ENCODE peak calls at places on chromosome 9, in four cellular contexts. One of them, this sample, is unnamed.
A peak's percentile ranks its signal among the peaks of the same experiment; 100 is the strongest.

GRCh38 chr9:95762322-95762721 is 113.2 kb upstream of the ERCC6L2 start:
- DNase-seq in cardiac fibroblast: no peak
- DNase-seq in A549: no peak
- DNase-seq in neural crest cell: no peak
- DNase-seq in this sample: no peak

GRCh38 chr9:28921857-28922500 is 1348.7 kb upstream of the C9orf72 start:
- DNase-seq in A549: no peak
- DNase-seq in neural crest cell: no peak
- DNase-seq in cardiac fibroblast: no peak
- DNase-seq in this sample: no peak

GRCh38 chr9:34463098-34463900 is 4.7 kb downstream of the DNAI1 start:
- DNase-seq in neural crest cell: no peak
- DNase-seq in cardiac fibroblast: peak; percentile 55
- DNase-seq in A549: peak; percentile 11
- DNase-seq in this sample: peak; percentile 73

GRCh38 chr9:96031366-96031824 is 155.9 kb downstream of the ERCC6L2 start:
- DNase-seq in A549: peak; percentile 82
- DNase-seq in cardiac fibroblast: peak; percentile 65
- DNase-seq in neural crest cell: no peak
- DNase-seq in this sample: no peak

GRCh38 chr9:123225374-123225813 is 43.0 kb downstream of the STRBP start:
- DNase-seq in cardiac fibroblast: peak; percentile 64
- DNase-seq in neural crest cell: no peak
- DNase-seq in A549: peak; percentile 42
- DNase-seq in this sample: peak; percentile 63

GRCh38 chr9:89871871-89872331 is 267.1 kb downstream of the GADD45G start:
- DNase-seq in neural crest cell: no peak
- DNase-seq in cardiac fibroblast: no peak
- DNase-seq in A549: no peak
- DNase-seq in this sample: no peak

GRCh38 chr9:7237473-7238243 is 479.9 kb downstream of the KDM4C start:
- DNase-seq in neural crest cell: no peak
- DNase-seq in cardiac fibroblast: peak; percentile 74
- DNase-seq in A549: no peak
- DNase-seq in this sample: peak; percentile 75

GRCh38 chr9:111691686-111692329 is 30.4 kb downstream of the GNG10 start:
- DNase-seq in neural crest cell: no peak
- DNase-seq in cardiac fibroblast: peak; percentile 68
- DNase-seq in A549: peak; percentile 66
- DNase-seq in this sample: peak; percentile 31

GRCh38 chr9:114460513-114461225 is 44.6 kb downstream of the WHRN start:
- DNase-seq in neural crest cell: no peak
- DNase-seq in A549: no peak
- DNase-seq in cardiac fibroblast: no peak
- DNase-seq in this sample: no peak

GRCh38 chr9:128232811-128233428 is 29.7 kb downstream of the DNM1 start:
- DNase-seq in A549: no peak
- DNase-seq in cardiac fibroblast: no peak
- DNase-seq in neural crest cell: no peak
- DNase-seq in this sample: no peak

GRCh38 chr9:135858491-135859185 is 48.7 kb downstream of the CAMSAP1 start:
- DNase-seq in cardiac fibroblast: no peak
- DNase-seq in A549: no peak
- DNase-seq in neural crest cell: no peak
- DNase-seq in this sample: peak; percentile 20

GRCh38 chr9:35696520-35697215 is 6.9 kb upstream of the TPM2 start:
- DNase-seq in neural crest cell: peak; percentile 49
- DNase-seq in cardiac fibroblast: peak; percentile 62
- DNase-seq in A549: peak; percentile 66
- DNase-seq in this sample: no peak

GRCh38 chr9:119963798-119964372 is 594.6 kb upstream of the BRINP1 start:
- DNase-seq in A549: peak; percentile 68
- DNase-seq in cardiac fibroblast: peak; percentile 87
- DNase-seq in neural crest cell: no peak
- DNase-seq in this sample: peak; percentile 98

GRCh38 chr9:12391839-12392509 is 301.2 kb upstream of the TYRP1 start:
- DNase-seq in A549: no peak
- DNase-seq in neural crest cell: no peak
- DNase-seq in cardiac fibroblast: no peak
- DNase-seq in this sample: no peak

GRCh38 chr9:127667127-127667844 is 39.5 kb upstream of the CFAP157 start:
- DNase-seq in A549: no peak
- DNase-seq in cardiac fibroblast: no peak
- DNase-seq in neural crest cell: no peak
- DNase-seq in this sample: no peak

GRCh38 chr9:18723366-18723765 is 249.4 kb downstream of the ADAMTSL1 start:
- DNase-seq in cardiac fibroblast: no peak
- DNase-seq in neural crest cell: no peak
- DNase-seq in A549: no peak
- DNase-seq in this sample: no peak

GRCh38 chr9:4066120-4066519 is 233.7 kb downstream of the GLIS3 start:
- DNase-seq in neural crest cell: no peak
- DNase-seq in cardiac fibroblast: peak; percentile 49
- DNase-seq in A549: no peak
- DNase-seq in this sample: no peak

GRCh38 chr9:37104183-37104889 is 16.0 kb upstream of the ZCCHC7 start:
- DNase-seq in neural crest cell: no peak
- DNase-seq in A549: peak; percentile 29
- DNase-seq in cardiac fibroblast: peak; percentile 72
- DNase-seq in this sample: peak; percentile 67

GRCh38 chr9:69976165-69976564 is 67.5 kb upstream of the MAMDC2 start:
- DNase-seq in neural crest cell: no peak
- DNase-seq in A549: peak; percentile 23
- DNase-seq in cardiac fibroblast: peak; percentile 81
- DNase-seq in this sample: peak; percentile 98

GRCh38 chr9:124428751-124429529 is 13.7 kb upstream of the PSMB7 start:
- DNase-seq in neural crest cell: no peak
- DNase-seq in A549: no peak
- DNase-seq in cardiac fibroblast: no peak
- DNase-seq in this sample: no peak

GRCh38 chr9:83061036-83061435 is 1.9 kb downstream of the RASEF start:
- DNase-seq in neural crest cell: no peak
- DNase-seq in A549: peak; percentile 70
- DNase-seq in cardiac fibroblast: no peak
- DNase-seq in this sample: no peak

GRCh38 chr9:21995652-21996275 is 1.2 kb downstream of the CDKN2B-AS1 start:
- DNase-seq in cardiac fibroblast: peak; percentile 71
- DNase-seq in neural crest cell: no peak
- DNase-seq in A549: no peak
- DNase-seq in this sample: peak; percentile 50

GRCh38 chr9:114919611-114920010 is 10.8 kb downstream of the TNFSF8 start:
- DNase-seq in A549: no peak
- DNase-seq in cardiac fibroblast: no peak
- DNase-seq in neural crest cell: no peak
- DNase-seq in this sample: peak; percentile 12

GRCh38 chr9:128554155-128554862 is 1.9 kb downstream of the SPTAN1 start:
- DNase-seq in A549: peak; percentile 72
- DNase-seq in cardiac fibroblast: peak; percentile 94
- DNase-seq in neural crest cell: peak; percentile 5
- DNase-seq in this sample: peak; percentile 94

GRCh38 chr9:80085668-80086067 is 513.9 kb downstream of the TLE4 start:
- DNase-seq in neural crest cell: no peak
- DNase-seq in cardiac fibroblast: no peak
- DNase-seq in A549: no peak
- DNase-seq in this sample: no peak

GRCh38 chr9:128120741-128121465 is 6.6 kb downstream of the PTGES2 start:
- DNase-seq in cardiac fibroblast: no peak
- DNase-seq in neural crest cell: no peak
- DNase-seq in A549: no peak
- DNase-seq in this sample: no peak

GRCh38 chr9:21709464-21710058 is 92.9 kb upstream of the MTAP start:
- DNase-seq in neural crest cell: peak; percentile 69
- DNase-seq in cardiac fibroblast: peak; percentile 66
- DNase-seq in A549: peak; percentile 74
- DNase-seq in this sample: no peak

GRCh38 chr9:115691097-115691496 is 462.5 kb upstream of the PAPPA start:
- DNase-seq in neural crest cell: no peak
- DNase-seq in A549: peak; percentile 83
- DNase-seq in cardiac fibroblast: peak; percentile 94
- DNase-seq in this sample: peak; percentile 98

GRCh38 chr9:88053888-88054501 is 79.7 kb upstream of the CDK20 start:
- DNase-seq in cardiac fibroblast: no peak
- DNase-seq in neural crest cell: no peak
- DNase-seq in A549: no peak
- DNase-seq in this sample: no peak

GRCh38 chr9:93079371-93079770 is 16.6 kb upstream of the CARD19 start:
- DNase-seq in cardiac fibroblast: no peak
- DNase-seq in neural crest cell: no peak
- DNase-seq in A549: no peak
- DNase-seq in this sample: no peak

GRCh38 chr9:109198736-109199384 is 31.8 kb upstream of the FRRS1L start:
- DNase-seq in cardiac fibroblast: no peak
- DNase-seq in A549: peak; percentile 29
- DNase-seq in neural crest cell: no peak
- DNase-seq in this sample: no peak

GRCh38 chr9:7360513-7360912 is 439.1 kb downstream of the DMAC1 start:
- DNase-seq in neural crest cell: no peak
- DNase-seq in cardiac fibroblast: no peak
- DNase-seq in A549: no peak
- DNase-seq in this sample: no peak

GRCh38 chr9:20426019-20426418 is 196.3 kb downstream of the MLLT3 start:
- DNase-seq in cardiac fibroblast: no peak
- DNase-seq in A549: no peak
- DNase-seq in neural crest cell: no peak
- DNase-seq in this sample: no peak

GRCh38 chr9:69829484-69829883 is 8.9 kb downstream of the CFAP95 start:
- DNase-seq in neural crest cell: no peak
- DNase-seq in A549: no peak
- DNase-seq in cardiac fibroblast: no peak
- DNase-seq in this sample: no peak

GRCh38 chr9:101738566-101739183 is at the start of gene GRIN3A:
- DNase-seq in neural crest cell: peak; percentile 7
- DNase-seq in cardiac fibroblast: no peak
- DNase-seq in A549: peak; percentile 18
- DNase-seq in this sample: no peak
- TF ChIP-seq CTCF in neural crest cell: peak; percentile 43
- TF ChIP-seq CTCF in cardiac fibroblast: no peak
- TF ChIP-seq CTCF in A549: no peak
- TF ChIP-seq CTCF in this sample: no peak

GRCh38 chr9:126233913-126234525 is 92.6 kb upstream of the MVB12B start:
- DNase-seq in neural crest cell: no peak
- DNase-seq in cardiac fibroblast: no peak
- DNase-seq in A549: no peak
- DNase-seq in this sample: no peak

GRCh38 chr9:126230692-126231091 is 95.9 kb upstream of the MVB12B start:
- DNase-seq in A549: no peak
- DNase-seq in cardiac fibroblast: no peak
- DNase-seq in neural crest cell: no peak
- DNase-seq in this sample: no peak

GRCh38 chr9:126233175-126233574 is 93.5 kb upstream of the MVB12B start:
- DNase-seq in A549: no peak
- DNase-seq in neural crest cell: no peak
- DNase-seq in cardiac fibroblast: no peak
- DNase-seq in this sample: no peak

GRCh38 chr9:126234681-126235349 is 91.8 kb upstream of the MVB12B start:
- DNase-seq in neural crest cell: no peak
- DNase-seq in A549: no peak
- DNase-seq in cardiac fibroblast: no peak
- DNase-seq in this sample: no peak

DNA sequence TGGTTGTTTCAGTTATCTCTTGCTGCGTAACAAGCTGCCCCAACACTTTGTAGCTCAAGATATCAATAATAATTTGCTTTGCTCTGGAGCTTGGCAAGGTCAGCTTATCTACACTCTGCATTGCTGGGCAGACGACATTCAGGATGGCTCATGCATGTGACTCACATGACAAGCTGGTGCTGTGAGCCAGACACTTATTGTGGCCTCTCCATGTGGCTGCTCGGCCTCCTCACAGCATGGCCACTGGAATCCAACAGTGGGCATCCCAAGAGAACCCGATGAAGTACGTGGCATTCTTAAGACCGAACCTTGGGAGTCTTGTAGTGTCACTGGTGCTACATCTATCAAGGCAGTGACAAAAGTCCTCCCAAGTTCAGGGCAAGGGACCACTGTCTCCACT is 94.2 kb upstream of the MVB12B start:
- DNase-seq in A549: no peak
- DNase-seq in cardiac fibroblast: no peak
- DNase-seq in neural crest cell: no peak
- DNase-seq in this sample: no peak
- TF ChIP-seq CTCF in A549: no peak
- TF ChIP-seq CTCF in cardiac fibroblast: no peak
- TF ChIP-seq CTCF in neural crest cell: no peak
- TF ChIP-seq CTCF in this sample: no peak

GRCh38 chr9:137146527-137146918 is 7.6 kb downstream of the GRIN1 start:
- DNase-seq in neural crest cell: no peak
- DNase-seq in cardiac fibroblast: no peak
- DNase-seq in A549: no peak
- DNase-seq in this sample: no peak

GRCh38 chr9:137141050-137141810 is 2.3 kb downstream of the GRIN1 start:
- DNase-seq in neural crest cell: no peak
- DNase-seq in A549: no peak
- DNase-seq in cardiac fibroblast: no peak
- DNase-seq in this sample: no peak

GRCh38 chr9:137141976-137142936 is 3.3 kb downstream of the GRIN1 start:
- DNase-seq in neural crest cell: no peak
- DNase-seq in A549: no peak
- DNase-seq in cardiac fibroblast: no peak
- DNase-seq in this sample: no peak

GRCh38 chr9:137145731-137146526 is 7.0 kb downstream of the GRIN1 start:
- DNase-seq in cardiac fibroblast: no peak
- DNase-seq in neural crest cell: no peak
- DNase-seq in A549: peak; percentile 37
- DNase-seq in this sample: no peak

GRCh38 chr9:137143459-137143858 is 4.5 kb downstream of the GRIN1 start:
- DNase-seq in A549: no peak
- DNase-seq in cardiac fibroblast: no peak
- DNase-seq in neural crest cell: no peak
- DNase-seq in this sample: no peak
- TF ChIP-seq CTCF in A549: no peak
- TF ChIP-seq CTCF in cardiac fibroblast: no peak
- TF ChIP-seq CTCF in neural crest cell: no peak
- TF ChIP-seq CTCF in this sample: no peak

DNA sequence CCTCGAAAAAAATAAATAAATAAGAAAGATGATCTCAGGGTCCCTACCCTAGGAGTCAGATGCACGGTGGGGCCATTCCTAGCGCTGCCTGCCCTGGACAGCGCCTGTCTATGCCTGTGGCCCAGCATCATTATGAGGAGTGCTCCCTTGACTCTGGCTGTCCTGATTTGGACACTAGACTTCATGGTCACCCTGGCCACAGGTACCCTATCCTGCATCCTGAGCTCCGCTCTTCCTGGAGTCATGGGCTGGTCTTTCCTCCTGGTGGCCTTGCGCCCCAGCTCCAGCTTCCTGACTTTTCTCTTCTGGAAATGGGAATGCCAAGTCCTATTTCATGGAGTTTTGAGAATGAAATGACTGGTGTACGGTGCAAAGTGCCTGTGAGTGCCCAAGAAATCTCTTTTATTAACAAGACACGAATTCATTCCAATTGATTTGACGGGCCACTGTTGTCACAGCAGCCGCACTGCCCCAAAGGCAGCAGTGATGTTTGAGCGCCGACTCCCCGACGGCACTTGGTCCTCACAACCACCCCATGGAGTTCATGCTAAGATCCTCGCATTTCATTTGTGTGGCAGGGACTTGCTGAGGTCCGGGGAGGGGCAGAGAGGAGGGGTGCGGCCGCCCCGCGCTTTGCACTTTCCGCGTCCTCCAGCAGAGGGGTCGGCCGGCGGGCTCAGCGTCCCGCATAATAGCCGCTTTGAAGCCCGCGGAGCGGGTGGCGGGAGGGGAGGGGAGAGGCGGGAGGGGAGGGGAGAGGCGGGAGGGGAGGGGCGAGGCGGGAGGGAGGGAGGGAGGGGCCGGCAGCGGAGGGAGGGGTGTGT is 453 bp upstream of the AIF1L start:
- DNase-seq in cardiac fibroblast: peak; percentile 12
- DNase-seq in A549: peak; percentile 44
- DNase-seq in neural crest cell: peak; percentile 81
- DNase-seq in this sample: no peak
- TF ChIP-seq CTCF in cardiac fibroblast: no peak
- TF ChIP-seq CTCF in A549: no peak
- TF ChIP-seq CTCF in neural crest cell: peak; percentile 53
- TF ChIP-seq CTCF in this sample: no peak